ENCODE peak calls at places on chromosomes 6 and 20, in five cellular contexts. G, N, W, A and O are unnamed samples.

GRCh38 chr20:15760217-15760567 is 813.1 kb downstream of the KIF16B start:
- DNase-seq in G (no peak), N (no peak), W (no peak), A (no peak), O (no peak)

GRCh38 chr6:14876778-14877613 is 368.9 kb upstream of the JARID2 start:
- DNase-seq in G (no peak), N (no peak), W (peak), A (peak), O (no peak)

GRCh38 chr6:6411115-6411514 is 90.7 kb upstream of the F13A1 start:
- DNase-seq in G (no peak), N (no peak), W (no peak), A (no peak), O (no peak)

GRCh38 chr6:158766621-158767435 is 52.3 kb downstream of the EZR start:
- DNase-seq in G (no peak), N (no peak), W (no peak), A (no peak), O (no peak)

GRCh38 chr6:57313711-57314471 is 3.5 kb upstream of the PRIM2 start:
- DNase-seq in G (no peak), N (no peak), W (no peak), A (no peak), O (no peak)

GRCh38 chr6:57173886-57174510 is 1.9 kb downstream of the BAG2 start:
- DNase-seq in G (no peak), N (no peak), W (no peak), A (no peak), O (no peak)

GRCh38 chr6:18784794-18785193 is 397.6 kb downstream of the RNF144B start:
- DNase-seq in G (no peak), N (no peak), W (no peak), A (no peak), O (no peak)

GRCh38 chr6:113622254-113622653 is 234.9 kb upstream of the MARCKS start:
- DNase-seq in G (no peak), N (no peak), W (no peak), A (no peak), O (no peak)

GRCh38 chr6:32369678-32370077 is 2.0 kb downstream of the TSBP1 start:
- DNase-seq in G (no peak), N (no peak), W (no peak), A (no peak), O (no peak)

GRCh38 chr20:62165762-62166399 is 16.9 kb upstream of the MTG2 start:
- DNase-seq in G (peak), N (no peak), W (no peak), A (no peak), O (no peak)

GRCh38 chr6:37779902-37780628 is 39.5 kb upstream of the ZFAND3 start:
- DNase-seq in G (no peak), N (no peak), W (no peak), A (no peak), O (no peak)

GRCh38 chr6:104109806-104110205 is 749.9 kb downstream of the HACE1 start:
- DNase-seq in G (no peak), N (no peak), W (no peak), A (no peak), O (no peak)

GRCh38 chr20:3706774-3707507 is 5.5 kb downstream of the SIGLEC1 start:
- DNase-seq in G (peak), N (no peak), W (no peak), A (no peak), O (no peak)

GRCh38 chr6:37525460-37526357 is 26.0 kb upstream of the CCDC167 start:
- DNase-seq in G (no peak), N (no peak), W (no peak), A (no peak), O (no peak)

GRCh38 chr6:129943637-129944271 is 74.6 kb upstream of the L3MBTL3 start:
- DNase-seq in G (no peak), N (no peak), W (no peak), A (no peak), O (no peak)

GRCh38 chr6:28282923-28283322 is 1.6 kb downstream of the PGBD1 start:
- DNase-seq in G (no peak), N (no peak), W (no peak), A (no peak), O (no peak)

GRCh38 chr20:63612276-63612931 is 14.5 kb downstream of the GMEB2 start:
- DNase-seq in G (no peak), N (no peak), W (no peak), A (no peak), O (no peak)

GRCh38 chr6:132624175-132624574 is at the start of gene TAAR2:
- DNase-seq in G (no peak), N (no peak), W (no peak), A (no peak), O (no peak)

GRCh38 chr20:46255440-46256104 is 52.7 kb downstream of the CDH22 start:
- DNase-seq in G (peak), N (peak), W (peak), A (peak), O (peak)

GRCh38 chr20:43771791-43772190 is 45.0 kb upstream of the GTSF1L start:
- DNase-seq in G (no peak), N (no peak), W (no peak), A (no peak), O (no peak)

GRCh38 chr20:62907377-62908317 is 18.7 kb downstream of the DIDO1 start:
- DNase-seq in G (no peak), N (no peak), W (no peak), A (no peak), O (no peak)

GRCh38 chr6:6975395-6976111 is 132.2 kb upstream of the RREB1 start:
- DNase-seq in G (peak), N (no peak), W (peak), A (no peak), O (no peak)

DNA sequence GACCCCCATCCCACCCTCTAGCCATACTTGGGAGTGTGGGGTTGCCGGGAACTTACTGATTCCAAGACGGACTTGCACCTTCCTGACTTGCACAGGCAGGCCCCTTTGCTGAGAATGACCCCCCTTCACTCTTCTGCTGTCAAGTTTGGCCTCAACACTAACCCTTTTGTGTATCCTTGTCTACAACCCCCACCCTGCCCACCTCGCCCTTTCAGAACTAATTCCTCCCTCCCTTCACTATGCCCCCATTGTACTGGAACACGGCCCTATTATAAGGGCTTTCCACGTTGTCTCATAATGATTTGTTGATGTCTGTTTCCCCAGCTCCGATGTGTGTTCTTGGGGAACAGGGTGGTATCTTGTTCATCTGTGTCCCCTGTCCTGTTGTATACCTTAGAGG is 4.4 kb upstream of the NEDD9 start:
- DNase-seq in G (no peak), N (no peak), W (no peak), A (no peak), O (no peak)
- H3K27ac ChIP-seq in G (no peak), N (no peak), W (no peak), A (no peak), O (peak)

GRCh38 chr6:149450679-149451360 is 34.0 kb downstream of the ZC3H12D start:
- DNase-seq in G (peak), N (peak), W (peak), A (no peak), O (peak)
- H3K4me3 ChIP-seq in G (peak), N (peak), W (peak), A (peak), O (peak)

GRCh38 chr20:19568128-19568527 is 189.9 kb upstream of the RIN2 start:
- DNase-seq in G (no peak), N (no peak), W (no peak), A (no peak), O (no peak)
- H3K27ac ChIP-seq in G (no peak), N (no peak), W (no peak), A (no peak), O (no peak)

GRCh38 chr20:9514461-9515210 is at the start of gene LAMP5:
- DNase-seq in G (no peak), N (no peak), W (no peak), A (no peak), O (no peak)
- H3K4me3 ChIP-seq in G (peak), N (peak), W (peak), A (no peak), O (peak)

GRCh38 chr20:35885212-35885611 is 69.1 kb downstream of the SCAND1 start:
- DNase-seq in G (no peak), N (no peak), W (no peak), A (no peak), O (no peak)
- H3K27ac ChIP-seq in G (peak), N (peak), W (no peak), A (no peak), O (no peak)

DNA sequence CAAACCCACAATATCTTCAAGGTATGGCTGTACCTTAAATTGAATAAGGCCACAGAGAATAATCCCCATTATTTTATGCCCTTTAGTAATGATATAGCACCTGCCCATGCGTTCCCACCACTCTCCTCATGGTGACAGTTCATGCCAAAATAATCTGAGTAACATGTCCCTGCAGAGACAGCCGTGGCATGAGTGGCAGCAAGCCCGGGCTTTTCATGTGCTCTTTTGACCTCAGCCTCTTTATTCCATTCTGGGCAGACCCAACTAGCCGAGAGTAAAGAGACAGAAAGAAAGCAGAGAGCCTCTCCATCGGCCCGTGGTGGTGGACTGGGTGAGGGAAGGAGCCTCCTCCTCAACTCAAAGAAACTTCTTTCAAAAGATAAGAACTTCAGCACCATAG is 19.9 kb upstream of the POPDC3 start:
- DNase-seq in G (peak), N (no peak), W (peak), A (no peak), O (no peak)
- H3K4me3 ChIP-seq in G (no peak), N (no peak), W (peak), A (no peak), O (no peak)

DNA sequence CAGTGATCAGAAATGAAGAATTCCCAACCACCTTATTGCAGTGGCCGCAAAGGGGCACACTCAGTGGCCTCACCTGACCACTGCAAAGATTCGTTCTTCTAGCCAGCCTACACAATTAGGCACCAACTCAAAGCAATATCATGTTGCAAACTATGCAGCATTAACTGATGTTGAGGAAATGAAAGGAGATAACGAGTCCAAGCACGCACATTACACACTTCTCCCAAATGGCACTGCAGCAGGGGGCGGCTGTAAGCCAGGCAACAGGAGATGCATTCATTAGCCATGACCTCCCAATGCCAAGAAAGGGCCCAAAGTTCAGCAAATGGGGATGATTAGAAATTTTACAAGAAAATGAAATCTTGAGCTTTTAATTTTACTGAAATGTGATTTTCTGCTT is 39.3 kb downstream of the ATXN1 start:
- DNase-seq in G (no peak), N (no peak), W (no peak), A (no peak), O (no peak)
- H3K27ac ChIP-seq in G (peak), N (no peak), W (no peak), A (no peak), O (no peak)

DNA sequence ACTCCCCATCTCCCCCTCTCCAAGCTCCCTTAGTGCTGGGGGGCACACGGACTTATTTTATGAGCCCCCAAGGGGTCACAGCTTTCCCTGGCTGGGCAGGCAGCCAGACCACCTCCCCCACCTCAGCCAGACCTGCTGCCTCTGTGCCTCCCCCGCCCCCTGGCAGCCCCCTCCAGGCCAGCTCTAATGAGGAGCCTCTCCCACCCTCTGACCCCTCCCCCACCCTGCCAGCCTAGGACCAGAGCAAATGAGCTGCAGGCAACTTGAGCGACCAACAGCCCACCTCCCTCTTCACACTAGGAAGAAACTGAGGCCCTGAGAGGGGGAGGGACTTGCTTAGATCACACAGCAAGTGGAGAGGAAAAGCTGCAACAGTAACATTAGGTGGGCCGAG is 1.9 kb downstream of the GDF5 start:
- DNase-seq in G (no peak), N (no peak), W (no peak), A (no peak), O (no peak)
- H3K4me3 ChIP-seq in G (no peak), N (no peak), W (no peak), A (no peak), O (no peak)

DNA sequence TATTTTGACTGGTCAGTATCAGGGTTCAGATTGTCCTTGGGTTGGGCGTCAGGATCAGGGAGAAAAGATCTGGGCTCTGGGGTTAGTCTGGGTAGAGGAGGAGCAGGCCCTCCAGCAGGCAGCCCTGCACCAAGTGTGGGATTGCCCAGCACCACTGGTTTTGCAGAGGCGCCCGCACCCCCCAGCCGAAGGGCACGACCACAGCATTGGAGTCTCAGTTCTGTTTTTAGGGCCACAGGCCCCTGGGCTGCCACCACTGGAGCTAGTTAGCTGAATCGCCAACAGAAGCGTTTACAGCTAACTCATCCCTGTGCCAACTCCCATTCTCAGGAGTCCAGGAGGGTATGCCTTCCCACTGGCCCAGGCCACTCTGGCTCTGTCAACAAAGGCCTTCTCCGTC is 84.2 kb downstream of the TCP11 start:
- DNase-seq in G (no peak), N (no peak), W (no peak), A (no peak), O (no peak)
- H3K27ac ChIP-seq in G (no peak), N (peak), W (peak), A (no peak), O (no peak)